ENCODE peak calls at places on chromosome 9, in nine cellular contexts. S is ELF-1; Z is HS-27A; X is SHP77 treated with DMSO at 0.1 percent for 48 hours; F is uterus; D is NCI-H1694 treated with DMSO at 0.1 percent for 48 hours; L is RPMI7951; W is non-pigmented ciliary epithelial cell; A is activated naive CD8-positive, alpha-beta T cell treated with anti-CD3 and anti-CD28 coated beads for 36 hours. C is an unnamed sample.

GRCh38 chr9:114804504-114804903 is 1.3 kb downstream of the TNFSF15 start:
- DNase-seq in X (peak), S (peak), D (no peak), L (peak), W (peak), F (peak), A (no peak), Z (peak), C (no peak)

GRCh38 chr9:752681-753200 is 88.8 kb upstream of the DMRT1 start:
- DNase-seq in F (no peak), L (peak), D (no peak), X (no peak), W (no peak), A (no peak), Z (no peak), S (no peak), C (no peak)

GRCh38 chr9:125142560-125143376 is 560 bp downstream of the SCAI start:
- DNase-seq in F (peak), W (no peak), S (peak), X (no peak), L (no peak), D (no peak), Z (no peak), A (no peak), C (no peak)

GRCh38 chr9:72996106-72996505 is 43.3 kb upstream of the ALDH1A1 start:
- DNase-seq in D (no peak), Z (no peak), A (no peak), S (no peak), X (no peak), L (no peak), F (no peak), W (no peak), C (no peak)

GRCh38 chr9:88106492-88106891 is 31.8 kb downstream of the SPATA31C2 start:
- DNase-seq in X (no peak), Z (no peak), W (no peak), L (peak), D (no peak), A (no peak), F (peak), S (peak), C (no peak)

GRCh38 chr9:70441622-70442021 is 27.2 kb upstream of the KLF9 start:
- DNase-seq in L (peak), D (no peak), X (no peak), A (no peak), W (no peak), S (no peak), F (no peak), Z (no peak), C (no peak)

GRCh38 chr9:113153599-113153998 is 2.8 kb downstream of the SLC31A2 start:
- DNase-seq in Z (no peak), W (no peak), A (no peak), S (no peak), D (no peak), X (no peak), F (no peak), L (no peak), C (no peak)

GRCh38 chr9:71096431-71097108 is 24.9 kb downstream of the TRPM3 start:
- DNase-seq in Z (no peak), X (no peak), L (no peak), S (no peak), W (no peak), D (no peak), A (no peak), F (no peak), C (no peak)

GRCh38 chr9:545480-545879 is 296.0 kb upstream of the DMRT1 start:
- DNase-seq in D (no peak), F (peak), A (no peak), Z (no peak), W (no peak), X (no peak), S (no peak), L (no peak), C (no peak)

GRCh38 chr9:69193685-69194032 is 19.6 kb downstream of the TJP2 start:
- DNase-seq in A (no peak), F (no peak), D (peak), S (no peak), X (peak), L (no peak), Z (no peak), W (no peak), C (no peak)

GRCh38 chr9:94740191-94740874 is 13.8 kb downstream of the AOPEP start:
- DNase-seq in L (no peak), W (no peak), A (no peak), D (no peak), X (no peak), F (no peak), Z (no peak), S (no peak), C (no peak)

GRCh38 chr9:73896061-73896460 is 601.1 kb upstream of the RORB start:
- DNase-seq in D (no peak), X (no peak), Z (no peak), W (no peak), A (no peak), L (no peak), F (no peak), S (no peak), C (no peak)

GRCh38 chr9:38687389-38687842 is 32.5 kb downstream of the FAM240B start:
- DNase-seq in W (no peak), D (no peak), X (peak), S (peak), F (no peak), A (peak), Z (no peak), L (no peak), C (no peak)

GRCh38 chr9:83266618-83267543 is 203.9 kb upstream of the RASEF start:
- DNase-seq in X (no peak), Z (no peak), S (no peak), D (no peak), L (peak), W (no peak), F (peak), A (no peak), C (no peak)

GRCh38 chr9:90942555-90942954 is 140.9 kb downstream of the SYK start:
- DNase-seq in F (no peak), L (no peak), A (no peak), X (peak), D (no peak), S (no peak), Z (no peak), W (no peak), C (no peak)

GRCh38 chr9:86626802-86627201 is 272.6 kb upstream of the TUT7 start:
- DNase-seq in A (no peak), S (no peak), D (no peak), F (no peak), L (no peak), W (no peak), Z (no peak), X (no peak), C (no peak)

GRCh38 chr9:135502168-135502872 is 1.8 kb downstream of the MRPS2 start:
- DNase-seq in X (no peak), S (no peak), D (no peak), L (no peak), A (no peak), F (no peak), W (no peak), Z (no peak), C (no peak)

GRCh38 chr9:126698251-126698650 is 84.5 kb downstream of the LMX1B start:
- DNase-seq in W (no peak), L (no peak), D (no peak), A (no peak), X (no peak), S (no peak), F (no peak), Z (no peak), C (no peak)

GRCh38 chr9:91179237-91180138 is 182.2 kb downstream of the AUH start:
- DNase-seq in A (no peak), Z (no peak), L (peak), X (no peak), S (no peak), D (no peak), F (no peak), W (no peak), C (no peak)

GRCh38 chr9:101018391-101018990 is 10.0 kb upstream of the PLPPR1 start:
- DNase-seq in L (no peak), A (no peak), Z (no peak), D (peak), W (no peak), X (no peak), F (no peak), S (no peak), C (no peak)

GRCh38 chr9:136697821-136698526 is 10.7 kb upstream of the AGPAT2 start:
- DNase-seq in X (no peak), D (no peak), Z (no peak), F (no peak), L (no peak), W (no peak), A (no peak), S (no peak), C (no peak)

GRCh38 chr9:106886111-106887046 is 23.4 kb downstream of the ZNF462 start:
- DNase-seq in X (no peak), D (no peak), F (no peak), S (no peak), W (no peak), A (no peak), Z (no peak), L (peak), C (no peak)

GRCh38 chr9:79630521-79631403 is 59.0 kb downstream of the TLE4 start:
- DNase-seq in W (no peak), A (no peak), D (no peak), F (no peak), S (no peak), X (no peak), L (no peak), Z (no peak), C (no peak)

GRCh38 chr9:113349434-113350337 is at the start of gene BSPRY:
- DNase-seq in F (no peak), S (peak), Z (no peak), L (no peak), D (no peak), A (peak), W (no peak), X (no peak), C (no peak)

GRCh38 chr9:110555971-110556370 is 23.6 kb downstream of the SVEP1 start:
- DNase-seq in S (no peak), X (no peak), D (no peak), Z (no peak), F (peak), W (peak), L (peak), A (no peak), C (no peak)

GRCh38 chr9:15299374-15299939 is 7.6 kb downstream of the TTC39B start:
- DNase-seq in A (peak), F (no peak), D (no peak), X (no peak), S (no peak), W (no peak), Z (no peak), L (no peak), C (no peak)